ENCODE peak calls at places on chromosomes 7 and 10, in ten cellular contexts. S is SJSA1; B is astrocyte; J is hypothalamus; O is PC-3; Z is NCI-H1417; H is A673; C is stimulated activated CD8-positive, alpha-beta memory T cell treated with anti-CD3 and anti-CD28 coated beads, Interleukin-15, amount 100 ng/mL, for 24 hours; T is T follicular helper cell; D is stimulated activated CD4-positive, alpha-beta T cell treated with anti-CD3 and anti-CD28 coated beads, Interleukin-2, amount 100 ng/mL, for 48 hours. A is an unnamed sample.

GRCh38 chr7:7693881-7694280 is 24.5 kb downstream of the RPA3 start:
- DNase-seq in S (peak), B (peak), J (no peak), O (peak), Z (no peak), H (peak), C (no peak), T (no peak), D (no peak), A (no peak)

GRCh38 chr10:129740532-129741279 is 223.4 kb downstream of the EBF3 start:
- DNase-seq in S (no peak), B (no peak), J (no peak), O (no peak), Z (no peak), H (no peak), C (no peak), T (no peak), D (no peak), A (no peak)

GRCh38 chr7:50266893-50267386 is 37.6 kb upstream of the IKZF1 start:
- DNase-seq in S (no peak), B (no peak), J (no peak), O (no peak), Z (no peak), H (no peak), C (no peak), T (peak), D (peak), A (no peak)

GRCh38 chr7:119343289-119343688 is 929.7 kb upstream of the KCND2 start:
- DNase-seq in S (no peak), B (no peak), J (no peak), O (no peak), Z (no peak), H (no peak), C (no peak), T (no peak), D (no peak), A (no peak)

GRCh38 chr10:28984431-28984830 is 304.4 kb upstream of the LYZL1 start:
- DNase-seq in S (peak), B (peak), J (no peak), O (peak), Z (no peak), H (peak), C (no peak), T (no peak), D (no peak), A (no peak)

GRCh38 chr10:100993986-100994708 is 5.5 kb upstream of the LZTS2 start:
- DNase-seq in S (peak), B (no peak), J (peak), O (peak), Z (no peak), H (peak), C (no peak), T (no peak), D (no peak), A (peak)

GRCh38 chr7:72805526-72806494 is 22.2 kb downstream of the TYW1B start:
- DNase-seq in S (no peak), B (peak), J (no peak), O (peak), Z (no peak), H (peak), C (no peak), T (no peak), D (no peak), A (no peak)

GRCh38 chr7:47573758-47574472 is 8.0 kb downstream of the TNS3 start:
- DNase-seq in S (peak), B (peak), J (no peak), O (peak), Z (no peak), H (no peak), C (no peak), T (no peak), D (no peak), A (no peak)

GRCh38 chr10:90047243-90047729 is 345.9 kb downstream of the KIF20B start:
- DNase-seq in S (no peak), B (no peak), J (no peak), O (peak), Z (no peak), H (no peak), C (no peak), T (no peak), D (no peak), A (no peak)

GRCh38 chr10:5440206-5440605 is 27.8 kb downstream of the NET1 start:
- DNase-seq in S (no peak), B (no peak), J (no peak), O (no peak), Z (no peak), H (no peak), C (no peak), T (no peak), D (no peak), A (no peak)

GRCh38 chr7:86963599-86964230 is 95.7 kb downstream of the ELAPOR2 start:
- DNase-seq in S (no peak), B (peak), J (no peak), O (no peak), Z (no peak), H (no peak), C (no peak), T (no peak), D (no peak), A (no peak)

GRCh38 chr7:14340415-14341079 is 351.1 kb upstream of the ETV1 start:
- DNase-seq in S (no peak), B (no peak), J (no peak), O (no peak), Z (peak), H (peak), C (no peak), T (no peak), D (no peak), A (no peak)

GRCh38 chr10:43854042-43854441 is 205.4 kb upstream of the ZNF32 start:
- DNase-seq in S (peak), B (peak), J (no peak), O (peak), Z (no peak), H (peak), C (no peak), T (no peak), D (no peak), A (no peak)

GRCh38 chr10:103793920-103794883 is 61.2 kb downstream of the SH3PXD2A start:
- DNase-seq in S (no peak), B (no peak), J (no peak), O (peak), Z (peak), H (no peak), C (no peak), T (no peak), D (no peak), A (peak)

GRCh38 chr10:120732643-120733313 is 118.4 kb upstream of the WDR11 start:
- DNase-seq in S (no peak), B (peak), J (no peak), O (peak), Z (no peak), H (peak), C (no peak), T (no peak), D (no peak), A (no peak)

GRCh38 chr7:19899517-19899916 is 126.1 kb upstream of the TMEM196 start:
- DNase-seq in S (no peak), B (peak), J (no peak), O (peak), Z (no peak), H (no peak), C (no peak), T (no peak), D (no peak), A (no peak)

GRCh38 chr7:66460921-66461361 is 167.7 kb upstream of the KCTD7 start:
- DNase-seq in S (no peak), B (no peak), J (no peak), O (peak), Z (no peak), H (no peak), C (no peak), T (no peak), D (no peak), A (no peak)

GRCh38 chr7:44157116-44158059 is 16.3 kb upstream of the MYL7 start:
- DNase-seq in S (no peak), B (no peak), J (no peak), O (no peak), Z (peak), H (no peak), C (no peak), T (no peak), D (no peak), A (no peak)

GRCh38 chr7:35725280-35725680 is 30.3 kb upstream of the HERPUD2 start:
- DNase-seq in S (no peak), B (no peak), J (no peak), O (no peak), Z (no peak), H (no peak), C (no peak), T (peak), D (no peak), A (no peak)

GRCh38 chr10:69968830-69969229 is 83.8 kb upstream of the MACROH2A2 start:
- DNase-seq in S (no peak), B (no peak), J (no peak), O (peak), Z (peak), H (peak), C (no peak), T (no peak), D (no peak), A (peak)

GRCh38 chr10:122098924-122099323 is 110.0 kb downstream of the TACC2 start:
- DNase-seq in S (no peak), B (no peak), J (no peak), O (no peak), Z (no peak), H (no peak), C (no peak), T (no peak), D (no peak), A (no peak)

GRCh38 chr10:91347529-91347928 is 62.6 kb upstream of the HECTD2 start:
- DNase-seq in S (no peak), B (no peak), J (no peak), O (no peak), Z (no peak), H (no peak), C (no peak), T (no peak), D (no peak), A (no peak)

GRCh38 chr10:58898854-58899573 is 277.4 kb upstream of the PHYHIPL start:
- DNase-seq in S (no peak), B (no peak), J (no peak), O (peak), Z (no peak), H (no peak), C (no peak), T (no peak), D (no peak), A (no peak)

GRCh38 chr10:127908106-127908957 is 1.4 kb downstream of the PTPRE start:
- DNase-seq in S (peak), B (peak), J (no peak), O (peak), Z (no peak), H (no peak), C (no peak), T (no peak), D (no peak), A (no peak)

GRCh38 chr10:128498746-128499145 is 372.5 kb upstream of the MKI67 start:
- DNase-seq in S (no peak), B (no peak), J (no peak), O (no peak), Z (no peak), H (no peak), C (no peak), T (no peak), D (no peak), A (no peak)

GRCh38 chr10:58107506-58107905 is 160.2 kb downstream of the IPMK start:
- DNase-seq in S (peak), B (peak), J (no peak), O (peak), Z (no peak), H (no peak), C (no peak), T (no peak), D (no peak), A (no peak)

GRCh38 chr10:112203328-112204076 is 19.9 kb upstream of the GPAM start:
- DNase-seq in S (no peak), B (peak), J (no peak), O (no peak), Z (no peak), H (no peak), C (no peak), T (no peak), D (no peak), A (no peak)

GRCh38 chr10:114442115-114442630 is 37.9 kb upstream of the AFAP1L2 start:
- DNase-seq in S (no peak), B (no peak), J (no peak), O (no peak), Z (no peak), H (no peak), C (no peak), T (no peak), D (no peak), A (no peak)

GRCh38 chr10:30857803-30858202 is 173.9 kb downstream of the ZNF438 start:
- DNase-seq in S (no peak), B (peak), J (no peak), O (no peak), Z (no peak), H (peak), C (no peak), T (no peak), D (no peak), A (no peak)

GRCh38 chr7:152035807-152036206 is 10.3 kb downstream of the GALNT11 start:
- DNase-seq in S (no peak), B (no peak), J (no peak), O (no peak), Z (no peak), H (no peak), C (no peak), T (no peak), D (no peak), A (no peak)

GRCh38 chr7:10036693-10037092 is 937.0 kb upstream of the PHF14 start:
- DNase-seq in S (no peak), B (no peak), J (no peak), O (no peak), Z (no peak), H (no peak), C (no peak), T (no peak), D (no peak), A (no peak)

GRCh38 chr7:94420321-94420720 is 25.6 kb downstream of the COL1A2 start:
- DNase-seq in S (peak), B (no peak), J (no peak), O (no peak), Z (no peak), H (no peak), C (no peak), T (no peak), D (no peak), A (no peak)

A was measured in HuH-7.